ENCODE peak calls at places on chromosome 11, in seven cellular contexts. R is IMR-90; B is hepatocyte; Z is breast epithelium; Q is CD4-positive, CD25-positive, alpha-beta regulatory T cell; H is right lobe of liver; M is aorta. W is an unnamed sample.

GRCh38 chr11:48880021-48880441 is 103.7 kb downstream of the TRIM51G start:
- DNase-seq in M (no peak), R (no peak), H (peak; percentile 35), Z (no peak), B (no peak), Q (no peak), W (no peak)

GRCh38 chr11:125903753-125904659 is at the start of gene DDX25:
- DNase-seq in B (peak; percentile 43), M (no peak), R (no peak), H (no peak), Z (no peak), Q (peak; percentile 17), W (no peak)

GRCh38 chr11:123060265-123061000 is 1.5 kb downstream of the HSPA8 start:
- DNase-seq in Q (no peak), Z (no peak), R (no peak), H (no peak), M (no peak), B (no peak), W (no peak)

GRCh38 chr11:11370263-11371060 is 17.4 kb upstream of the CSNK2A3 start:
- DNase-seq in Q (no peak), H (no peak), Z (no peak), R (no peak), M (no peak), B (no peak), W (no peak)

GRCh38 chr11:70637949-70638598 is 239.7 kb downstream of the CTTN start:
- DNase-seq in B (no peak), M (no peak), Z (no peak), Q (no peak), R (no peak), H (no peak), W (no peak)

GRCh38 chr11:59865031-59865430 is 1.3 kb downstream of the TCN1 start:
- DNase-seq in H (no peak), B (no peak), Z (no peak), Q (no peak), R (no peak), M (no peak), W (peak; percentile 35)

GRCh38 chr11:46826310-46827044 is 19.6 kb downstream of the CKAP5 start:
- DNase-seq in Q (peak; percentile 65), R (peak; percentile 68), H (peak; percentile 95), B (peak; percentile 91), Z (peak; percentile 55), M (peak; percentile 94), W (peak; percentile 68)

GRCh38 chr11:124762077-124762623 is at the start of gene ESAM:
- DNase-seq in M (peak; percentile 92), Z (no peak), R (no peak), H (no peak), Q (peak; percentile 57), B (peak; percentile 62), W (no peak)

GRCh38 chr11:112797653-112798293 is 163.4 kb upstream of the NCAM1 start:
- DNase-seq in M (no peak), H (no peak), Z (no peak), R (no peak), Q (no peak), B (peak; percentile 56), W (peak; percentile 12)

GRCh38 chr11:10139656-10140055 is 154.4 kb downstream of the SBF2 start:
- DNase-seq in M (no peak), Z (no peak), H (no peak), B (peak; percentile 6), Q (no peak), R (peak; percentile 68), W (peak; percentile 79)

GRCh38 chr11:77038825-77039326 is 4.7 kb downstream of the B3GNT6 start:
- DNase-seq in H (no peak), Z (no peak), M (no peak), R (no peak), Q (no peak), B (no peak), W (no peak)

GRCh38 chr11:86519064-86519911 is 144.6 kb downstream of the CCDC81 start:
- DNase-seq in Z (peak; percentile 20), R (peak; percentile 95), Q (no peak), B (peak; percentile 32), M (no peak), H (no peak), W (peak; percentile 74)

GRCh38 chr11:81345609-81346008 is 1388.1 kb downstream of the FAM181B start:
- DNase-seq in B (no peak), Z (no peak), R (no peak), Q (no peak), H (no peak), M (no peak), W (no peak)

GRCh38 chr11:63768232-63769043 is at the start of gene ZFTA:
- DNase-seq in H (peak; percentile 76), B (peak; percentile 88), R (peak; percentile 37), Q (peak; percentile 51), M (peak; percentile 87), Z (no peak), W (peak; percentile 28)

DNA sequence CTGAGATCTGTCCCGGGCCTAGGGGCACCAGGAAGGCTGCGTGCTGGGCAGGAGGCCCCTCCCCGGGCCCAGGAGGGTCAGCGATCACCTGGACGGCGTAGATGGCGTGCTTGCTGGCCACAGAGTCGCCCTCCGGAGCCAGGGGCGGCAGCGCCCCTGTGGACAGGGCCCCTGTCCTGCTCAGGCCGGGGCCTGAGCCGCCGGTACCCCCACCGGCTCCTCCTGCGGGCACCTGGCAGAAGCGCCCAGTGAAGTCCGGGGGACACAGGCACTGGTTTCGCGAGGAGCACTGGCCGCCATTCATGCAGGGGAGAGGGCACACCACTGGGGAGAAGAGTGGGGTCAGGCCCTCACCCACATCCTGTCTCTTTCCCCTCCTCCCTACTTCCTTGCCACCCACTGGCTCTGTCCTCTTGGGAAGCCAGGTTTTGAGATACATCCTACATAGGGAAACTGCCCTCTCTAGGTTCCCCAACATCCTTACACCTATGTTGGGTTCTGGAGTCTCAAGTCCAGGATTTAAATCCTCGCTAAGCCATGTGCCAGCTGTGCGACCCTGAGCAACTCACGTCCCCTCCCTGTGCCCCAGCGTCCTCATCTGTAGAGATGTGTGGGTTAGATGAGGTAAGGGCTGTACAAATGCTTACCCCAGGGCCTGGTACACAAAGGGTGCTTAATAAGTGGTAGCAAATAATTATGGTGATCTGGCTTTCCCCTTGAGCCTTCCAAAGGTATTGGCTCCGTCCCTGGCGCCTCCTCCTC is 3.9 kb downstream of the LTBP3 start:
- DNase-seq in Z (no peak), M (no peak), Q (no peak), B (no peak), H (no peak), R (no peak), W (no peak)
- H3K36me3 ChIP-seq in Z (no peaks in the 10 kb centered on the region), M (no peaks in the 10 kb centered on the region), Q (no peaks in the 10 kb centered on the region), B (no peaks in the 10 kb centered on the region), H (no peaks in the 10 kb centered on the region), R (peaks cover 19% of the 10 kb centered on the region), W (peaks cover 40% of the 10 kb centered on the region)

DNA sequence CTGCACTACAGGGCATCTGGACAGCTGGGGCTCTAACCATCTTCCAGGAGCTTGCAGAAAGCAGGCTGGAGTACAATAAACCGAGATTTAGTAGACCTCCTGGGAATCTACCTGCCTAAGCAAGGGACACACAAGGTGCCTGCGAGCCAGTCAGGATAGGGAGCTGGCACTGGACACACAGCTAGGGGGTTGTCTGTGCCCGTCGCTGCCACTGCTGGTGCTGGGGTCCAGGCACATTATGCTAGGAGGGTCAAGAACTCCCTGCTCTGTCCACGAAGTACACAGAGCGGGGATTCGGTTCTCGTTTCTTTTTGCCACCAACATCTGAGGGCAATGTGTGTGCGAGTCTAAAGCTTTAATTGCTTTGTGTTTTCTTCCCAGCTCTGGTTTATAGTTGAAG is 4.2 kb downstream of the RIC8A start:
- DNase-seq in M (no peak), R (no peak), Q (no peak), B (no peak), Z (no peak), H (peak; percentile 39), W (no peak)
- H3K36me3 ChIP-seq in M (no peaks in the 10 kb centered on the region), R (peaks cover 64% of the 10 kb centered on the region), Q (peaks cover 58% of the 10 kb centered on the region), B (no peaks in the 10 kb centered on the region), Z (peaks cover 10% of the 10 kb centered on the region), H (no peaks in the 10 kb centered on the region), W (peaks cover 62% of the 10 kb centered on the region)

DNA sequence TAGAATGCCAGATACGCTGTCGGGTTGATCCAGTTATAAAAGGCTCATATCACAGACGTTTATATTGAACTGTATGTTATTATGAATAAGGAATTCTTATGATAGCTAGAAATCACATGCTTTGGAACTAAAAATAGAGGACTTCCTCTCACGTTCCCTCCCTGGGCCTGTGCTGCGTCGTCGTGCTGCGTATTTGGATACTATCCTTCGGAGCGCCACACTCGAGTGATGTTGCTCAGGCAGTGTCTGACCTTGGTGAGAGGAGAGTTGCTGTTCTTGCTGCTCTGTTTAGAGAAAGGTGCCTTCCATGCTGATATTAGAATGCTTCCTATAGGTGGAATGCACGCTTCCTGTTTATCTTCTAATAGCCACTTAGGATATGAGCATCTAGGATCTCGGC is 20.2 kb upstream of the ST14 start:
- DNase-seq in M (no peak), R (no peak), H (peak; percentile 34), B (no peak), Q (no peak), Z (no peak), W (no peak)
- H3K36me3 ChIP-seq in M (no peaks in the 10 kb centered on the region), R (peaks cover 46% of the 10 kb centered on the region), H (no peaks in the 10 kb centered on the region), B (no peaks in the 10 kb centered on the region), Q (peaks cover 62% of the 10 kb centered on the region), Z (no peaks in the 10 kb centered on the region), W (peaks cover 44% of the 10 kb centered on the region)

GRCh38 chr11:117219995-117220394 is 11.9 kb downstream of the PCSK7 start:
- DNase-seq in B (no peak), H (no peak), Q (no peak), R (no peak), Z (no peak), M (no peak), W (no peak)

GRCh38 chr11:117221775-117222517 is 9.9 kb downstream of the PCSK7 start:
- DNase-seq in R (peak; percentile 72), Q (no peak), B (no peak), Z (peak; percentile 76), H (peak; percentile 45), M (peak; percentile 88), W (no peak)

GRCh38 chr11:117219455-117219854 is 12.4 kb downstream of the PCSK7 start:
- DNase-seq in H (no peak), R (no peak), Q (no peak), B (no peak), M (peak; percentile 66), Z (no peak), W (no peak)

GRCh38 chr11:117220568-117220967 is 11.3 kb downstream of the PCSK7 start:
- DNase-seq in M (peak; percentile 91), Z (peak; percentile 71), R (no peak), B (no peak), H (no peak), Q (no peak), W (no peak)

DNA sequence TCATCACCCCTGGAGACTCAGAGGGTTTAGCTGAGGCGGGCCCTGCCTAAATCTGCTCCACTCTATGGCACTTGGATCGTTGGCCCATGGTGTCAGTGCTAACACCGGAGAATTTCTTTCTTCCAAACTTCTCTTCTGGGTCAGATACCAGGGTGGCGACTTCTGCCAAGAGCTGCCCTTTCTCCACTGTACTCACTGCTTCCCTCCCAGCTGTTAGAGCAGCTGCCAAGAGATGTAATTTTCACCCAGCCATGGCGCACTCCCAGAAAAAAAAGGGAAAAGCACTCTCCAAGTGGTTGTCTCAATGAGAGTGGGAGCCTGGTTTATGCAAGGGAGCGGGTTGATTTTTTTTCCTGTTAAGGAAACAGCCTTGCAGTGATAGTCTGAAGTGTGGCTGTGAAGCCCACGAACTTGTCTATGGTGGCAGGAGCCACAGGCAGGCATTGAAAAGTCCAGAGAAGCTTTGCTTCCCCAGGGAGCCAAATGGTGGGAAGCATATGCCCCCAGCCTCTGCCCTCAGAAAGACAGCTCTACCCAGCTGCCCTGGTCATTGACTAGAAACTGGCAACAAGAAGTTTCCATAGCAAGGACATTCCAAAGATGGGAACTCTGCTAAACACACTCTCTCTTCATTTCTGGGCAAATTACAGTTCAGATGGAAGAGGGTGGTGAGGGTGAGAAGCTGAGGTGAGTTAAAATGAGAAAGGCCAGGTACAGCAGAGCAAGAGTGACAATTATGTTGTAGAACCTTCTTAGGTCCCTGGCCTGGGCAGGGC is 10.7 kb downstream of the PCSK7 start:
- DNase-seq in M (peak; percentile 58), R (no peak), Z (peak; percentile 60), Q (no peak), H (no peak), B (no peak), W (no peak)
- H3K36me3 ChIP-seq in M (no peaks in the 10 kb centered on the region), R (peaks cover 45% of the 10 kb centered on the region), Z (no peaks in the 10 kb centered on the region), Q (peaks cover 95% of the 10 kb centered on the region), H (no peaks in the 10 kb centered on the region), B (no peaks in the 10 kb centered on the region), W (peaks cover 36% of the 10 kb centered on the region)